ENCODE peak calls at places on chromosomes 1 and 21, in six cellular contexts. W, X, Z, E, N and G are unnamed samples. For H3K4me1, the result is how much of the 10 kb centered on the place peaks cover.

GRCh38 chr21:38716942-38717341 is 88.8 kb upstream of the ETS2 start:
- DNase-seq in W (peak), X (no peak), Z (peak), E (no peak), N (no peak), G (no peak)

GRCh38 chr21:37368536-37369279 is 2.1 kb downstream of the DYRK1A start:
- DNase-seq in W (peak), X (no peak), Z (peak), E (no peak), N (no peak), G (peak)

GRCh38 chr21:32392299-32392879 is 423 bp downstream of the URB1 start:
- DNase-seq in W (peak), X (no peak), Z (peak), E (peak), N (no peak), G (peak)

GRCh38 chr1:162135271-162135775 is 65.8 kb downstream of the NOS1AP start:
- DNase-seq in W (no peak), X (no peak), Z (no peak), E (no peak), N (no peak), G (no peak)

GRCh38 chr1:11138952-11139351 is 39.3 kb upstream of the EXOSC10 start:
- DNase-seq in W (peak), X (no peak), Z (peak), E (no peak), N (no peak), G (no peak)

GRCh38 chr1:24540051-24540905 is 15.6 kb upstream of the NCMAP start:
- DNase-seq in W (no peak), X (no peak), Z (no peak), E (no peak), N (no peak), G (no peak)

GRCh38 chr1:57361516-57361915 is 62.3 kb downstream of the DAB1 start:
- DNase-seq in W (no peak), X (no peak), Z (no peak), E (no peak), N (no peak), G (no peak)

GRCh38 chr1:85830837-85831236 is 122.6 kb upstream of the ZNHIT6 start:
- DNase-seq in W (no peak), X (no peak), Z (no peak), E (no peak), N (no peak), G (no peak)

GRCh38 chr21:45305831-45306230 is 18.1 kb upstream of the POFUT2 start:
- DNase-seq in W (no peak), X (no peak), Z (no peak), E (no peak), N (no peak), G (no peak)

GRCh38 chr1:234368320-234369032 is 4.8 kb upstream of the COA6 start:
- DNase-seq in W (no peak), X (no peak), Z (no peak), E (no peak), N (no peak), G (no peak)

GRCh38 chr1:12208764-12209494 is 20.9 kb upstream of the VPS13D start:
- DNase-seq in W (peak), X (peak), Z (peak), E (peak), N (peak), G (peak)

GRCh38 chr1:68078647-68079046 is 28.2 kb upstream of the DIRAS3 start:
- DNase-seq in W (no peak), X (no peak), Z (no peak), E (no peak), N (no peak), G (no peak)

GRCh38 chr1:11749203-11749689 is 12.7 kb upstream of the C1orf167 start:
- DNase-seq in W (peak), X (peak), Z (no peak), E (peak), N (peak), G (peak)

GRCh38 chr1:103250441-103250861 is 142.1 kb upstream of the COL11A1 start:
- DNase-seq in W (no peak), X (peak), Z (no peak), E (peak), N (peak), G (peak)

GRCh38 chr21:35399706-35400105 is 350.6 kb upstream of the RUNX1 start:
- DNase-seq in W (no peak), X (no peak), Z (no peak), E (no peak), N (no peak), G (no peak)

GRCh38 chr1:13702425-13703127 is 2.6 kb downstream of the PRDM2 start:
- DNase-seq in W (no peak), X (no peak), Z (no peak), E (no peak), N (no peak), G (no peak)

GRCh38 chr1:231702804-231703203 is 76.2 kb downstream of the DISC1 start:
- DNase-seq in W (peak), X (no peak), Z (peak), E (no peak), N (no peak), G (no peak)

GRCh38 chr1:203133969-203134725 is 6.6 kb downstream of the ADORA1 start:
- DNase-seq in W (peak), X (no peak), Z (peak), E (peak), N (peak), G (peak)

GRCh38 chr1:187306671-187307415 is 478.1 kb downstream of the PLA2G4A start:
- DNase-seq in W (no peak), X (no peak), Z (peak), E (no peak), N (no peak), G (no peak)

GRCh38 chr1:40625076-40625475 is 40.4 kb downstream of the RIMS3 start:
- DNase-seq in W (peak), X (no peak), Z (peak), E (peak), N (peak), G (peak)

GRCh38 chr1:91501527-91501859 is 842 bp downstream of the CDC7 start:
- DNase-seq in W (peak), X (no peak), Z (no peak), E (no peak), N (peak), G (no peak)

GRCh38 chr1:82121421-82121820 is 320.7 kb downstream of the ADGRL2 start:
- DNase-seq in W (no peak), X (no peak), Z (no peak), E (no peak), N (no peak), G (no peak)

GRCh38 chr1:64302971-64303370 is 99.5 kb downstream of the UBE2U start:
- DNase-seq in W (peak), X (no peak), Z (peak), E (no peak), N (no peak), G (no peak)

GRCh38 chr1:31626451-31627202 is 9.1 kb downstream of the HCRTR1 start:
- DNase-seq in W (peak), X (no peak), Z (no peak), E (peak), N (peak), G (peak)

GRCh38 chr1:87024936-87025537 is 110.6 kb downstream of the HS2ST1 start:
- DNase-seq in W (peak), X (peak), Z (peak), E (peak), N (peak), G (peak)

GRCh38 chr1:23254584-23254983 is 37.3 kb upstream of the HTR1D start:
- DNase-seq in W (no peak), X (no peak), Z (no peak), E (no peak), N (no peak), G (no peak)

GRCh38 chr1:70536708-70537398 is 125.8 kb downstream of the CTH start:
- DNase-seq in W (no peak), X (no peak), Z (no peak), E (no peak), N (no peak), G (no peak)

GRCh38 chr1:226691257-226691656 is 47.8 kb downstream of the ITPKB start:
- DNase-seq in W (no peak), X (no peak), Z (no peak), E (no peak), N (no peak), G (no peak)

GRCh38 chr21:44347911-44348451 is 5.4 kb upstream of the TRPM2 start:
- DNase-seq in W (no peak), X (no peak), Z (no peak), E (no peak), N (no peak), G (no peak)

DNA sequence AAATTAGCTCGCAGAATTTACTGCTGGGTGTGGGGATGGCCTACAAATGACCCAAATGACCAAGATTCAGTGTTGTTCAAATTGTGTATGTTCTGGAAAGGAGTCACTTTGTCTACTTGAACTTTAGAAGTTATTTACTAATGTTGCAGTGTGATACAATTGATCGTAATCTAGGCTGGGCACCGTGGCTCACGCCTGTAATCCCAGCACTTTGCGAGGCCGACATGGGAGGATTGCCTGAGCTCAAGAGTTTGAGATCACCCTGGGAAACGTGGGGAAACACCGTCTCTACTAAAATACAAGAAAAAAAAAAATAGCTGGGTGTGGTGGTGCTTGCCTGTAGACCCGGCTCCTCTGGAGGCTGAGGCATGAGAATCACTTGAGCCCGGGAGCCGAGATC is 57.6 kb upstream of the TMPRSS2 start:
- DNase-seq in W (no peak), X (no peak), Z (no peak), E (no peak), N (no peak), G (no peak)
- TF ChIP-seq EZH2 in W (no peak), X (no peak), Z (no peak), E (no peak), N (no peak), G (no peak)

GRCh38 chr1:183807549-183808168 is 2.7 kb downstream of the RGL1 start:
- DNase-seq in W (peak), X (no peak), Z (peak), E (no peak), N (no peak), G (no peak)
- H3K4me1 ChIP-seq in W (under half), X (under half), Z (under half), E (half or more), N (under half), G (under half)

DNA sequence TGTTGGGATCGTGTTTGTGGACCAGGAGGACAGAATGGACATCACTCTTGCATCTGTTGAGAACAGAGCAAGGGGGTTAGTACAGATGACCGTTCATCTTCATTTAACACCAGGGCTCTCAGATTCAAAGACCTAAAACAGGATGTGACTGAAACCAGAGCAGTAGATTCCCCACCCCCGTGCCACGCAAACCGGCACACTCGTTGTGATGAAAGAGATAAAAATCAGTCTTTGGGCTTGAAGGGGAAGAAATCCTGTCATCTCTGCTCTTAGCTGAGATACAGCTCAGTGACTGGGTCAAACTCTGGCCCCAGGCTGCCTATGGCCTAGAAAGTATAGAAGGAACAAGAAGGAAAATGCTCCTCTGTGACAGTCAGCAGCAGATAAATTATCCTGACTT is 146.2 kb upstream of the KRTAP19-8 start:
- DNase-seq in W (no peak), X (no peak), Z (no peak), E (no peak), N (no peak), G (no peak)
- TF ChIP-seq EZH2phosphoT487 in W (no peak), X (no peak), Z (no peak), E (no peak), N (no peak), G (no peak)

GRCh38 chr1:240094043-240094722 is 2.5 kb downstream of the FMN2 start:
- DNase-seq in W (peak), X (no peak), Z (peak), E (no peak), N (no peak), G (no peak)

GRCh38 chr1:240092301-240093119 is 827 bp downstream of the FMN2 start:
- DNase-seq in W (peak), X (no peak), Z (peak), E (peak), N (peak), G (peak)

GRCh38 chr1:240091201-240091600 is 482 bp upstream of the FMN2 start:
- DNase-seq in W (no peak), X (no peak), Z (no peak), E (no peak), N (no peak), G (no peak)

GRCh38 chr1:240091614-240092300 is at the start of gene FMN2:
- DNase-seq in W (peak), X (no peak), Z (peak), E (peak), N (peak), G (peak)

DNA sequence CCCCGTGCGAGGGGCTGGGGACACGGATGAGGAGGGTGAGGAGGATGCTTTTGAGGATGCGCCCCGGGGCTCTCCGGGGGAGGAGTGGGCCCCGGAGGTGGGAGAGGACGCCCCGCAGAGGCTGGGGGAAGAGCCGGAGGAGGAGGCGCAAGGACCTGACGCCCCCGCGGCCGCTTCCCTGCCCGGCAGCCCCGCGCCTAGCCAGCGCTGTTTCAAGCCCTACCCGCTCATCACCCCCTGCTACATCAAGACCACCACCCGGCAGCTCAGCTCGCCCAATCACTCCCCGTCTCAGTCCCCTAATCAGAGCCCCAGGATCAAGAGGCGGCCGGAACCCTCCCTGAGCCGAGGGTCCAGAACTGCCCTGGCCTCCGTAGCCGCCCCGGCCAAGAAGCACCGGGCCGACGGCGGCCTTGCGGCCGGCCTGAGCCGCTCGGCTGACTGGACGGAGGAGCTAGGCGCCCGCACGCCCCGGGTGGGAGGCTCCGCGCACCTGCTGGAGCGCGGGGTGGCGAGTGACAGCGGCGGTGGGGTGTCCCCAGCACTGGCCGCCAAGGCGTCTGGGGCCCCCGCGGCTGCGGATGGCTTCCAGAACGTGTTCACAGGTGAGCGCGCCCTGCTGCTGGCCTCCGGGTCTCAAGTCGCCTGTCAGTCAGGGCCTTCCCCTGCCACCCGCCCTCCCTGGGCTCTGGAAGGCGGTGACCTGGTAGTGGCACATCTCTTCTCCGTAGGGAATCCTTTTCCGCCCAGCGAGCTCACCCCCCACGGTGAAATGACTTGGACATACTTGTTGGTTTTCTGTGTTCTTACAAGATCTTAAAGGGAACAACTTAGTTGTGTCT is 1.7 kb downstream of the FMN2 start:
- DNase-seq in W (peak), X (no peak), Z (no peak), E (peak), N (peak), G (peak)
- TF ChIP-seq EZH2 in W (no peak), X (no peak), Z (no peak), E (peak), N (no peak), G (peak)

DNA sequence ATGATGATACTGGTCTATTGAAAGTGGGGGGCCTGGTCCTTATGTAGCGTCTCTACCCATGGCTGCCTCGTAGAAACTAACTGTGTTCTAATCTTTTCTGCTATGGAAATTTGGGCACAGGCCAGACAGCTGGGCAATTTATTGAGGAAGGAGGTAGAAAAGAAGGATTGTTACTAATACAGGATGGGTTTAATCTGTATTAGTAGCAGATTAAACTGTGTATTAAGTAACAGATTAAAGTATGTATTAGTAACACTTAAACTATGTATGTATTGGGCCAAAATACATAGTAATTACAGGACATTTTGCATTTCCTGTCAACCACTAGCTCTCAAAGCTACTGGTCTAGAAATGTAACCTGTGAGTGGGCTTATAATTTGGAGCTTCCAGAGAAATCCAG is 142.0 kb downstream of the MAST2 start:
- DNase-seq in W (peak), X (no peak), Z (peak), E (no peak), N (no peak), G (no peak)
- H3K4me1 ChIP-seq in W (under half), X (under half), Z (under half), E (under half), N (under half), G (under half)

GRCh38 chr1:223471566-223471965 is 78.4 kb downstream of the CCDC185 start:
- DNase-seq in W (no peak), X (no peak), Z (no peak), E (no peak), N (no peak), G (no peak)

GRCh38 chr1:223472057-223472456 is 78.8 kb downstream of the CCDC185 start:
- DNase-seq in W (no peak), X (no peak), Z (no peak), E (no peak), N (no peak), G (no peak)

GRCh38 chr1:223478606-223479005 is 85.4 kb downstream of the CCDC185 start:
- DNase-seq in W (no peak), X (no peak), Z (no peak), E (no peak), N (no peak), G (peak)

GRCh38 chr1:223473576-223474344 is 80.5 kb downstream of the CCDC185 start:
- DNase-seq in W (no peak), X (no peak), Z (no peak), E (no peak), N (no peak), G (no peak)

GRCh38 chr1:223474804-223475203 is 81.6 kb downstream of the CCDC185 start:
- DNase-seq in W (no peak), X (no peak), Z (no peak), E (no peak), N (no peak), G (no peak)
- TF ChIP-seq EZH2phosphoT487 in W (no peak), X (no peak), Z (no peak), E (no peak), N (no peak), G (no peak)

GRCh38 chr1:118986291-118986838 is 1.8 kb downstream of the TBX15 start:
- DNase-seq in W (peak), X (no peak), Z (no peak), E (peak), N (peak), G (no peak)

GRCh38 chr1:118988186-118989005 is at the start of gene TBX15:
- DNase-seq in W (peak), X (no peak), Z (no peak), E (peak), N (peak), G (no peak)

GRCh38 chr1:118989006-118989736 is 1.0 kb upstream of the TBX15 start:
- DNase-seq in W (peak), X (no peak), Z (no peak), E (peak), N (peak), G (no peak)

GRCh38 chr1:118986839-118987430 is 1.2 kb downstream of the TBX15 start:
- DNase-seq in W (peak), X (no peak), Z (no peak), E (no peak), N (peak), G (no peak)

DNA sequence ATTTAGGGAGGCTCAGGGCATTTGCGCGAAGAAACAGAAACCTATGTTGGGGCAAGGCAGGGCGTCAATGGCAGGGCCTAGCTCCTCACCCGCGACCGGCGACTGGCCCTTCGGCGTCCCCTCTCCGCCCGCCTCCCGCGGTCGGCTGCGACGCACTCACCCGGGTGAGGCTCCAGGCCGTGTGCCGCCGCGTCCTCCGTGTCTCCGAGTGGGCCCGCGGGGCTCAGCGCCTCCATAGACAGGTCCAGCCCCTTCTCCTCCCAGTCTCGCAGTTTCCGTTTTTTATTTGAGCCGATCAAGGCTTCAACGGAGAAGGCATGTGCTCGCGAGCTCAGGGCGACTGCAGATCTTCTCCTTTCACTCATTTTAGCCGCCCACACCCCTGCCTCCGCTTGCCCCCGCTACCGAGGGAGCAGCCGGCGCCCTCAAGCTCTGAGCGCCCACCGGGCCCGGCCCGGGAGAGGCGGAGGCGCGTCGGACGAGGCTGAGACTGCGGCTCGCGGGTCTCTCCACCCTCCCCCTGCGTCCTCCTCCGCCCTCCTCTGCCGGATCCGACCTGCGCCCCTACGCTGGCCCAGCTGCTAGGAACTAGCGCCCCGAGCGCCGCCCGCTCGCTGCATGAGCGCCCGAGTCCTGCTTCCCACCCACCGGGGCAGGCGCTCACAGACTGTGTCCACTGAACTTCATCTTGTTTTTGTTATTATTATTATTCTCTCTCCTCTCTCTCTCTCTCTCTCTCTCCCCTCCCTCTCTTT is 535 bp downstream of the TBX15 start:
- DNase-seq in W (peak), X (no peak), Z (no peak), E (peak), N (peak), G (peak)
- TF ChIP-seq EZH2 in W (no peak), X (no peak), Z (no peak), E (peak), N (peak), G (peak)

GRCh38 chr1:109793486-109794318 is 30.0 kb upstream of the EPS8L3 start:
- DNase-seq in W (peak), X (peak), Z (peak), E (no peak), N (peak), G (peak)
- H3K4me1 ChIP-seq in W (under half), X (under half), Z (under half), E (under half), N (under half), G (under half)